ENCODE peak calls at places on chromosome 16, in nine cellular contexts. F, X, C, U, M, E, K, N and A are unnamed samples.

GRCh38 chr16:88922114-88922825 is 54.7 kb downstream of the CBFA2T3 start:
- DNase-seq in F (no peak), X (peak; percentile 20), C (peak; percentile 90), U (peak; percentile 79), M (no peak), E (peak; percentile 42), K (peak; percentile 95), N (no peak), A (no peak)

GRCh38 chr16:51773491-51773890 is 622.4 kb upstream of the SALL1 start:
- DNase-seq in F (no peak), X (no peak), C (no peak), U (no peak), M (no peak), E (no peak), K (no peak), N (no peak), A (no peak)

GRCh38 chr16:22673463-22673862 is 140.5 kb upstream of the HS3ST2 start:
- DNase-seq in F (no peak), X (no peak), C (peak; percentile 11), U (no peak), M (no peak), E (no peak), K (no peak), N (no peak), A (no peak)

GRCh38 chr16:54985668-54986067 is 55.0 kb downstream of the IRX5 start:
- DNase-seq in F (no peak), X (no peak), C (no peak), U (no peak), M (no peak), E (no peak), K (no peak), N (no peak), A (no peak)

GRCh38 chr16:4461250-4462085 is 13.0 kb downstream of the NMRAL1 start:
- DNase-seq in F (no peak), X (no peak), C (no peak), U (peak; percentile 26), M (no peak), E (no peak), K (no peak), N (no peak), A (no peak)

GRCh38 chr16:65071371-65072311 is 50.2 kb downstream of the CDH11 start:
- DNase-seq in F (no peak), X (no peak), C (no peak), U (peak; percentile 85), M (peak; percentile 75), E (peak; percentile 42), K (peak; percentile 49), N (no peak), A (no peak)

GRCh38 chr16:31213877-31214704 is at the start of gene TRIM72:
- DNase-seq in F (no peak), X (no peak), C (no peak), U (peak; percentile 96), M (no peak), E (no peak), K (no peak), N (no peak), A (no peak)

GRCh38 chr16:12613131-12613991 is 190.3 kb downstream of the CPPED1 start:
- DNase-seq in F (no peak), X (no peak), C (no peak), U (peak; percentile 10), M (no peak), E (peak; percentile 78), K (no peak), N (no peak), A (peak; percentile 75)

GRCh38 chr16:67166883-67167168 is 2.3 kb downstream of the HSF4 start:
- DNase-seq in F (no peak), X (no peak), C (no peak), U (no peak), M (no peak), E (no peak), K (no peak), N (no peak), A (no peak)

GRCh38 chr16:65760874-65761273 is 605.6 kb upstream of the CDH5 start:
- DNase-seq in F (no peak), X (no peak), C (no peak), U (no peak), M (no peak), E (no peak), K (no peak), N (no peak), A (no peak)

GRCh38 chr16:3478242-3478925 is 16.9 kb downstream of the C16orf90 start:
- DNase-seq in F (no peak), X (no peak), C (no peak), U (no peak), M (no peak), E (no peak), K (no peak), N (no peak), A (no peak)

GRCh38 chr16:66740010-66740409 is 11.4 kb downstream of the DYNC1LI2 start:
- DNase-seq in F (no peak), X (no peak), C (no peak), U (peak; percentile 85), M (no peak), E (peak; percentile 42), K (no peak), N (no peak), A (peak; percentile 41)

GRCh38 chr16:50501986-50502615 is 46.1 kb upstream of the NKD1 start:
- DNase-seq in F (no peak), X (no peak), C (no peak), U (no peak), M (no peak), E (no peak), K (no peak), N (no peak), A (no peak)

GRCh38 chr16:31471875-31472558 is at the start of gene TGFB1I1:
- DNase-seq in F (no peak), X (peak; percentile 59), C (peak; percentile 86), U (peak; percentile 83), M (no peak), E (peak; percentile 8), K (peak; percentile 85), N (no peak), A (peak; percentile 74)

GRCh38 chr16:88539652-88540345 is 30.4 kb upstream of the ZC3H18 start:
- DNase-seq in F (no peak), X (no peak), C (no peak), U (no peak), M (no peak), E (no peak), K (no peak), N (no peak), A (no peak)

GRCh38 chr16:20517149-20517548 is 59.0 kb downstream of the ACSM2B start:
- DNase-seq in F (no peak), X (no peak), C (no peak), U (no peak), M (no peak), E (no peak), K (no peak), N (no peak), A (no peak)

GRCh38 chr16:23408242-23409201 is 44.5 kb downstream of the COG7 start:
- DNase-seq in F (no peak), X (no peak), C (peak; percentile 47), U (peak; percentile 53), M (peak; percentile 57), E (peak; percentile 33), K (peak; percentile 46), N (no peak), A (peak; percentile 30)

DNA sequence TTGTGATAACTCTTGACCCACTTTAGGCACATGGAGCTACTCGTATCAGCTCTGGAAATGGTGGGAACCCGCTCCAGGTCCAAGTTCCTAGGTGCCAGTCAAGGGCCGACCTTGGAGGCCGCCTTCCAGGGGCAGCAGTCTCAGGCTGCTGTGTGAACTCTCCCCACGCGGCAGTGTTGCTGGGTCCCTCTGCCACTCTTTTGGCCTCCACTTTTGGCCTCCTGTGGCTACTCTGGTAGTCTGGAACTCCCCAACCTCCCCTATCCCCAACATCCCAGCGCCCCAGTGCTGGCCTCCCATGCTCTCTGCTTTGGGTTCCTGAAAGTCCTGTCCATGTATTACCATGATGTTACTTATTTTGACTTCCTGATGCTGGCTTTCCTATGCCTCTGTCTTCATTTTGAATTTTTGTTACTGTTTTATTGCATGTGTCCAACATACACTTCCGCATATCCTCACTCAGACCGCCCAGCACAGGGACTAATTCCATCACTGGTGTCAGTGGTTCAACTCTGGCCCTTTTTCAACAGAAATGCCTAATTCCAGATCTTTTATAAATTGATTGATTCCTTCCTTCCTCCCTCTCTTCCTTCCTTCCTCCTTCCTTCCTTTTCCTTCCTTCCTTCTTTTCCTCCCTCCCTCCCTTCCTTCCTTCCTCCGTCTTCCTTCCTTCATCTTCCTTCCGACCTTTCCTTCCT is 44.1 kb downstream of the COX4I1 start:
- DNase-seq in F (no peak), X (no peak), C (no peak), U (no peak), M (no peak), E (no peak), K (no peak), N (no peak), A (no peak)
- H3K27me3 ChIP-seq in F (peaks cover 5% of the 10 kb centered on the region), X (peaks cover 65% of the 10 kb centered on the region), C (peaks cover 23% of the 10 kb centered on the region), U (no peaks in the 10 kb centered on the region), M (peaks cover 33% of the 10 kb centered on the region), E (peaks cover 79% of the 10 kb centered on the region), K (no peaks in the 10 kb centered on the region), N (no peaks in the 10 kb centered on the region), A (no peaks in the 10 kb centered on the region)

DNA sequence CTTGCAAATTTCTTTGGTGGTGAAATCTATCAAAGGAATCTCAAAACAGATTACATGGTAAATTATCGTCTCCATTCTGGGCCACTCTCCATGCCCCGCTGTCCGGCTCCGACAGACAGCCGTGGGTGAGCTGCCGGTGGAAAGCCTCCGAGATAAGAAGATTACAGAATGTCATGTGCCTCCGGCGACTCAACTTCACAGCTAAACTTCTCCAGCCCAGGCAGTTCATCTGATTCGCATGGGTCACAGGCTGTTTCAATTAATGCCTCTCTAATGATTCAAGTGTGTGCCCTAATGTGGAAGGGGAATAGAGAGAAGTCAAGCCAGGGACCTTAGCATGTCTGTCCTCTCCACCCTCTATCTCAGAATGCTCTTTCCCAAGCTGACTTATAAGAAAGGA is 520.8 kb upstream of the ZFHX3 start:
- DNase-seq in F (no peak), X (no peak), C (no peak), U (peak; percentile 9), M (no peak), E (no peak), K (no peak), N (no peak), A (no peak)
- H3K27me3 ChIP-seq in F (no peaks in the 10 kb centered on the region), X (no peaks in the 10 kb centered on the region), C (peaks cover 10% of the 10 kb centered on the region), U (no peaks in the 10 kb centered on the region), M (peaks cover 36% of the 10 kb centered on the region), E (peaks cover 34% of the 10 kb centered on the region), K (no peaks in the 10 kb centered on the region), N (no peaks in the 10 kb centered on the region), A (no peaks in the 10 kb centered on the region)

GRCh38 chr16:84931506-84931905 is 79.8 kb downstream of the ZDHHC7 start:
- DNase-seq in F (no peak), X (no peak), C (no peak), U (no peak), M (no peak), E (no peak), K (no peak), N (no peak), A (no peak)
- H3K27me3 ChIP-seq in F (no peaks in the 10 kb centered on the region), X (no peaks in the 10 kb centered on the region), C (no peaks in the 10 kb centered on the region), U (no peaks in the 10 kb centered on the region), M (no peaks in the 10 kb centered on the region), E (no peaks in the 10 kb centered on the region), K (no peaks in the 10 kb centered on the region), N (no peaks in the 10 kb centered on the region), A (no peaks in the 10 kb centered on the region)

DNA sequence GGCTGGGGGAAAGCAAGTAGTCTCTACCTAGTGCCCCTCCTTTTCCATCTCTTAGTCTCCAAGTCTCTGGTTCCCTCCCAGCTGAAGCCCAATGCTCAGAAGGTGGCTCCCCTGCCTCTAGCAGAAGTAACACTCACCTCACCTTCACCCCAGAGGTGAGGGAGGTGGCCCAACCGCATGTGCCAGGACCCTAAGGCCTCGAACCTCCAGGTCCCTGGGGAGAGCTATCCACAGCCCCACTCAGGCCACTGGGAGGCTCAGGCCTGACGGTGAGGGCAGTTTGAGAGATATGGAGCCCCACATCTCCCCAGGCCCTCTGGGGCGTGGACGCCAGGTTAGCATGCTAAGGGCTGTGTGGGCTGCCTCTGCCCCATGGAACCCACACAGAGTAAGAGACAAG is 5.8 kb downstream of the CBLN1 start:
- DNase-seq in F (no peak), X (no peak), C (no peak), U (no peak), M (no peak), E (no peak), K (no peak), N (no peak), A (no peak)
- H3K27me3 ChIP-seq in F (peaks cover 50% of the 10 kb centered on the region), X (peaks cover 52% of the 10 kb centered on the region), C (peaks cover 95% of the 10 kb centered on the region), U (no peaks in the 10 kb centered on the region), M (peaks cover 92% of the 10 kb centered on the region), E (peaks cover 54% of the 10 kb centered on the region), K (no peaks in the 10 kb centered on the region), N (no peaks in the 10 kb centered on the region), A (peaks cover 96% of the 10 kb centered on the region)